ENCODE peak calls at places on chromosome 15, in ten cellular contexts. I is tibial artery, V is fibroblast of lung, C is cardiac fibroblast, X is AG09309, Y is brain microvascular endothelial cell, T is kidney, N is ascending aorta, H is foreskin fibroblast, Z is AG04449. E is an unnamed sample.

GRCh38 chr15:85707519-85708338 is 87.0 kb downstream of the KLHL25 start:
- DNase-seq in I (no peak), V (peak; percentile 55), C (peak; percentile 76), X (no peak), Y (peak; percentile 36), T (no peak), N (no peak), H (no peak), Z (no peak), E (no peak)

GRCh38 chr15:68344600-68344999 is 67.1 kb downstream of the FEM1B start:
- DNase-seq in I (no peak), V (no peak), C (no peak), X (no peak), Y (no peak), T (no peak), N (no peak), H (no peak), Z (no peak), E (no peak)

GRCh38 chr15:37034835-37035234 is 65.5 kb downstream of the MEIS2 start:
- DNase-seq in I (no peak), V (no peak), C (no peak), X (no peak), Y (no peak), T (no peak), N (no peak), H (no peak), Z (no peak), E (no peak)

GRCh38 chr15:28068930-28069329 is 30.2 kb downstream of the OCA2 start:
- DNase-seq in I (no peak), V (no peak), C (no peak), X (no peak), Y (no peak), T (no peak), N (no peak), H (no peak), Z (no peak), E (no peak)

GRCh38 chr15:67407709-67408257 is 113.1 kb upstream of the C15orf61 start:
- DNase-seq in I (no peak), V (no peak), C (no peak), X (no peak), Y (no peak), T (no peak), N (no peak), H (no peak), Z (no peak), E (no peak)

GRCh38 chr15:33735637-33736247 is 232.6 kb upstream of the CHRM5 start:
- DNase-seq in I (no peak), V (peak; percentile 58), C (peak; percentile 65), X (no peak), Y (no peak), T (no peak), N (no peak), H (peak; percentile 18), Z (no peak), E (peak; percentile 13)

GRCh38 chr15:64532921-64533320 is 72.5 kb downstream of the ZNF609 start:
- DNase-seq in I (no peak), V (no peak), C (no peak), X (no peak), Y (no peak), T (no peak), N (no peak), H (no peak), Z (no peak), E (no peak)

GRCh38 chr15:68412218-68412617 is 19.7 kb downstream of the ITGA11 start:
- DNase-seq in I (peak; percentile 59), V (no peak), C (no peak), X (no peak), Y (no peak), T (peak; percentile 63), N (peak; percentile 39), H (no peak), Z (no peak), E (no peak)

GRCh38 chr15:39947401-39948197 is 13.7 kb downstream of the EIF2AK4 start:
- DNase-seq in I (no peak), V (no peak), C (no peak), X (no peak), Y (no peak), T (no peak), N (no peak), H (no peak), Z (no peak), E (no peak)

GRCh38 chr15:49589030-49589429 is 31.6 kb downstream of the FAM227B start:
- DNase-seq in I (no peak), V (peak; percentile 15), C (no peak), X (no peak), Y (no peak), T (no peak), N (no peak), H (no peak), Z (no peak), E (no peak)

GRCh38 chr15:52557242-52557641 is 11.6 kb downstream of the ARPP19 start:
- DNase-seq in I (no peak), V (no peak), C (no peak), X (no peak), Y (no peak), T (no peak), N (no peak), H (no peak), Z (no peak), E (no peak)
- H3K4me3 ChIP-seq in I (no peak overlapping the region), V (no peak overlapping the region), C (no peak overlapping the region), X (no peak overlapping the region), Y (no peak overlapping the region), T (no peak overlapping the region), N (no peak overlapping the region), H (no peak overlapping the region), Z (no peak overlapping the region), E (no peak overlapping the region)

GRCh38 chr15:60594071-60594470 is 115.1 kb upstream of the ICE2 start:
- DNase-seq in I (no peak), V (peak; percentile 43), C (no peak), X (no peak), Y (no peak), T (no peak), N (no peak), H (no peak), Z (no peak), E (no peak)

GRCh38 chr15:60590935-60591490 is 112.1 kb upstream of the ICE2 start:
- DNase-seq in I (peak; percentile 76), V (peak; percentile 47), C (peak; percentile 42), X (no peak), Y (peak; percentile 14), T (peak; percentile 85), N (peak; percentile 73), H (peak; percentile 28), Z (no peak), E (no peak)

GRCh38 chr15:60591491-60592385 is 112.8 kb upstream of the ICE2 start:
- DNase-seq in I (peak; percentile 73), V (peak; percentile 19), C (peak; percentile 27), X (no peak), Y (no peak), T (peak; percentile 91), N (peak; percentile 66), H (peak; percentile 22), Z (no peak), E (no peak)

GRCh38 chr15:60589728-60590127 is 110.8 kb upstream of the ICE2 start:
- DNase-seq in I (no peak), V (no peak), C (no peak), X (peak; percentile 46), Y (no peak), T (no peak), N (no peak), H (no peak), Z (no peak), E (no peak)

GRCh38 chr15:60592386-60593339 is 113.7 kb upstream of the ICE2 start:
- DNase-seq in I (peak; percentile 90), V (peak; percentile 60), C (peak; percentile 72), X (no peak), Y (peak; percentile 29), T (peak; percentile 97), N (peak; percentile 90), H (peak; percentile 51), Z (no peak), E (no peak)
- TF ChIP-seq CTCF in I (peak; percentile 17), V (no peak), C (peak; percentile 25), X (peak; percentile 17), Y (peak; percentile 10), T (peak; percentile 12), N (peak; percentile 27), H (no peak), Z (peak; percentile 19), E (no peak)

GRCh38 chr15:83887404-83887803 is 233.5 kb downstream of the ADAMTSL3 start:
- DNase-seq in I (no peak), V (no peak), C (no peak), X (no peak), Y (no peak), T (no peak), N (no peak), H (no peak), Z (no peak), E (no peak)

GRCh38 chr15:83890584-83890983 is 236.7 kb downstream of the ADAMTSL3 start:
- DNase-seq in I (no peak), V (no peak), C (peak; percentile 38), X (no peak), Y (no peak), T (no peak), N (no peak), H (no peak), Z (no peak), E (no peak)

GRCh38 chr15:83892498-83892897 is 238.6 kb downstream of the ADAMTSL3 start:
- DNase-seq in I (no peak), V (no peak), C (no peak), X (no peak), Y (no peak), T (no peak), N (no peak), H (no peak), Z (no peak), E (no peak)

GRCh38 chr15:83893308-83893707 is 239.4 kb downstream of the ADAMTSL3 start:
- DNase-seq in I (no peak), V (no peak), C (no peak), X (no peak), Y (no peak), T (no peak), N (no peak), H (no peak), Z (no peak), E (no peak)

DNA sequence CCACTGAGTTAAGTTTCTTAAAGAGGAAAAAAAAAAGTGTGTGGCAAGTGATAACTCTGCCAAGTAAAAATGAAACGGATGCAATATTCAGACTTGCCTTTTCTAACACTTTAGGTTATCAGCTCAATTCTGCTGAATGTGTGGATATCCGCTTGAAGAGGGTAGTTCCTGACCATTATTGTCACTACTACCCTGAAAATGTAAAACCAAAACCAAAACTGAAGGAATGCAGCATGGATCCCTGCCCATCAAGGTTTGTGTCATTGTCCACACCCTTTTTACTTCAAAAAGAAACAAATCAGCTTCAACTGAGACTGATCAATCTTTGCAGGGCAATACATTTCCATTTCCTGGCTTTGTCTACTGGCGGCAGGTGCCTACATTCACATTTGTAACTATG is 236.1 kb downstream of the ADAMTSL3 start:
- DNase-seq in I (no peak), V (no peak), C (no peak), X (no peak), Y (no peak), T (no peak), N (no peak), H (no peak), Z (no peak), E (no peak)
- H3K4me3 ChIP-seq in I (no peak overlapping the region), V (no peak overlapping the region), C (no peak overlapping the region), X (no peak overlapping the region), Y (no peak overlapping the region), T (no peak overlapping the region), N (no peak overlapping the region), H (no peak overlapping the region), Z (no peak overlapping the region), E (no peak overlapping the region)

DNA sequence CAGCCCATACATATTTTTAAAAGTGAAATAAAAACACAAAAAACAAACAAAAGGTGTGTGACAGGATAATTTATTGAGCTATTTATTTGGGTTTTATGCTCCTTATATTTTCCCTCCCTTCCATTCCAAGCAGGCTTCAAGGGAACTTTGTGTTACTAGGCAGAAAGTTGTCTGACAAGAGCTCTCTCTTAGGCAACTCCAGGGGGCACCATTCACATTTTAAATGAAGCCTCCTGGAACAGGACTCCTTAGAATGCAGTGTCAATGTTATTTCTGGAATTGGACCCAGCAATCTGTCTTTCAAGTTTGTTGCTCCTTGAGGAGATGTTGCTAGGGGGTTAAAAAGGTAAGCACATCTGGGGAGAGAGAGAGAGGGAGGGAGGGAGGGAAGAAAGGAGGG is 5.4 kb upstream of the RFX7 start:
- DNase-seq in I (no peak), V (peak; percentile 68), C (peak; percentile 75), X (peak; percentile 37), Y (peak; percentile 60), T (no peak), N (no peak), H (no peak), Z (peak; percentile 17), E (peak; percentile 57)
- TF ChIP-seq CTCF in I (no peak), V (peak; percentile 35), C (peak; percentile 62), X (peak; percentile 53), Y (peak; percentile 66), T (peak; percentile 28), N (no peak), H (peak; percentile 43), Z (peak; percentile 6), E (peak; percentile 51)

E was measured in astrocyte of the cerebellum.